ENCODE peak calls at places on chromosomes 11 and 22, in eight cellular contexts. N, F, B, K, W, M, U and G are unnamed samples.

GRCh38 chr11:1948389-1948788 is 1.3 kb downstream of the MRPL23 start:
- DNase-seq in N (no peak), F (no peak), B (no peak), K (no peak), W (no peak), M (no peak), U (no peak), G (no peak)

GRCh38 chr11:68337399-68337835 is 25.0 kb downstream of the LRP5 start:
- DNase-seq in N (no peak), F (no peak), B (no peak), K (no peak), W (no peak), M (no peak), U (no peak), G (no peak)

GRCh38 chr11:63766501-63767270 is 1.9 kb downstream of the ZFTA start:
- DNase-seq in N (no peak), F (peak), B (no peak), K (peak), W (peak), M (no peak), U (no peak), G (peak)

GRCh38 chr22:41799486-41800347 is 762 bp upstream of the CCDC134 start:
- DNase-seq in N (no peak), F (peak), B (peak), K (peak), W (peak), M (no peak), U (peak), G (peak)

GRCh38 chr22:48096411-48096810 is 1334.0 kb downstream of the TBC1D22A start:
- DNase-seq in N (no peak), F (no peak), B (no peak), K (no peak), W (no peak), M (no peak), U (no peak), G (no peak)

GRCh38 chr11:16785520-16786128 is 47.2 kb downstream of the C11orf58 start:
- DNase-seq in N (peak), F (peak), B (peak), K (peak), W (peak), M (peak), U (peak), G (peak)

GRCh38 chr11:50412832-50413231 is 380.2 kb downstream of the OR4C45 start:
- DNase-seq in N (no peak), F (no peak), B (no peak), K (no peak), W (no peak), M (no peak), U (no peak), G (no peak)

GRCh38 chr22:44444341-44445306 is 53.4 kb downstream of the RTL6 start:
- DNase-seq in N (no peak), F (peak), B (peak), K (no peak), W (peak), M (no peak), U (peak), G (peak)

GRCh38 chr22:37726240-37726887 is 29.5 kb downstream of the TRIOBP start:
- DNase-seq in N (no peak), F (no peak), B (no peak), K (no peak), W (no peak), M (no peak), U (peak), G (peak)

GRCh38 chr11:86669424-86669823 is 3.0 kb downstream of the ME3 start:
- DNase-seq in N (no peak), F (no peak), B (no peak), K (no peak), W (no peak), M (no peak), U (no peak), G (no peak)

GRCh38 chr11:62921573-62922188 is 518 bp upstream of the CHRM1 start:
- DNase-seq in N (no peak), F (peak), B (no peak), K (no peak), W (peak), M (peak), U (no peak), G (peak)

GRCh38 chr11:22456993-22457748 is 119.0 kb downstream of the SLC17A6 start:
- DNase-seq in N (no peak), F (no peak), B (no peak), K (no peak), W (peak), M (peak), U (no peak), G (no peak)

GRCh38 chr11:119380160-119380815 is 1.2 kb downstream of the USP2 start:
- DNase-seq in N (no peak), F (peak), B (no peak), K (no peak), W (no peak), M (no peak), U (no peak), G (peak)

GRCh38 chr11:3091081-3091845 is 34.0 kb upstream of the CARS1 start:
- DNase-seq in N (no peak), F (no peak), B (no peak), K (no peak), W (no peak), M (no peak), U (no peak), G (no peak)

GRCh38 chr11:3092603-3093141 is 35.4 kb upstream of the CARS1 start:
- DNase-seq in N (no peak), F (peak), B (no peak), K (no peak), W (no peak), M (no peak), U (no peak), G (no peak)

GRCh38 chr11:3094223-3094824 is 37.1 kb upstream of the CARS1 start:
- DNase-seq in N (no peak), F (no peak), B (no peak), K (no peak), W (no peak), M (no peak), U (no peak), G (no peak)

GRCh38 chr11:3091846-3092602 is 34.8 kb upstream of the CARS1 start:
- DNase-seq in N (peak), F (peak), B (peak), K (peak), W (peak), M (peak), U (peak), G (peak)

DNA sequence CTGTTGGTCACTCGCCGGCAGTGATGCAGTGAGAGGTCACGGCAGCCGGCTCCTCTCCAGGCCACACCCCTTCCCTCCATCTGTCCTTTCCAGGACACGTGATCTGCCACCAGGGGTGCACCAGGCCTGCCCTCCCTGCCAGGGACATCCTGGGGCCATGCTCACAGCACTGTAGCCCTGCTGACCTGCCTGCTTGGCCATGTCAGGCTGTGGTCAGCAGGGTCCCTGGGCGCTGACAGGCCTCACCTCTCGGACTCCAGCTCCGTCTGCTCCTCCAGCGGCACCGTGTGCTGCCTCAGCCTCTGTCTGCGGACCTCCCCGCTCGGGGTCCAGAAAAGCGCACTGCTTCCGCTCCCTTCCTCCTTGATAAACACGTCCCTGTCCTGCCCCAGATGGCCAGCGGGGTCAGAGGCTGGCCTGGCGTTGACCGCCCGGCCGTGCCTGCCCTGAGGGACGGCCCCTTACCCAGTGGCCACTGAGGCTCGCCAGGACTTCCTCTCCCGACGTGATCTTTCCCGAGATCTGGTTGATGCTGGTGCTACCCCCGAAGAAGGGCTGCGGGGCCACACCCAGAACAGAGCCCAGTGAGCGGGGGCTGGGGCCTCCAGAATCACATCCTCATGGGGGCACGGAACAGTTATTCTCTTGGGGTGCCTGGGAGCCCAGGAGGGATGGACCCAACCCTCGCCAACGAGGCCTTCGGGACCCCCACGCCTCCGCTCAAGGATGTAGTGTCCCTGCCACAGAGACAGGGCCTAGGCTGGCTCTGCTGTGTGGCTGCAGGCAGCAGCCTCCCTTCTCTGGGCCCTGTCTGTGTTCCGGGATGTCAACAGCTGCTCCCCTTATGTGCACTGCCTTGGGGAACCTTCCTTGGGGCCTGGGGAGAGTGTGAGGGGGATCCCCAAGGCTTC is 36.3 kb upstream of the CARS1 start:
- DNase-seq in N (no peak), F (peak), B (peak), K (no peak), W (peak), M (no peak), U (no peak), G (no peak)
- TF ChIP-seq EZH2phosphoT487 in N (no peak), F (no peak), B (no peak), K (no peak), W (no peak), M (no peak), U (no peak), G (no peak)

GRCh38 chr11:93013646-93014045 is 44.2 kb downstream of the MTNR1B start:
- DNase-seq in N (no peak), F (no peak), B (no peak), K (no peak), W (no peak), M (no peak), U (no peak), G (no peak)
- H2AFZ ChIP-seq in N (no peak), F (peak), B (no peak), K (no peak), W (no peak), M (no peak), U (no peak), G (no peak)

GRCh38 chr11:59630493-59630892 is 14.9 kb upstream of the OSBP start:
- DNase-seq in N (no peak), F (no peak), B (no peak), K (no peak), W (no peak), M (no peak), U (no peak), G (no peak)
- TF ChIP-seq EZH2phosphoT487 in N (no peak), F (no peak), B (no peak), K (no peak), W (no peak), M (no peak), U (no peak), G (no peak)

DNA sequence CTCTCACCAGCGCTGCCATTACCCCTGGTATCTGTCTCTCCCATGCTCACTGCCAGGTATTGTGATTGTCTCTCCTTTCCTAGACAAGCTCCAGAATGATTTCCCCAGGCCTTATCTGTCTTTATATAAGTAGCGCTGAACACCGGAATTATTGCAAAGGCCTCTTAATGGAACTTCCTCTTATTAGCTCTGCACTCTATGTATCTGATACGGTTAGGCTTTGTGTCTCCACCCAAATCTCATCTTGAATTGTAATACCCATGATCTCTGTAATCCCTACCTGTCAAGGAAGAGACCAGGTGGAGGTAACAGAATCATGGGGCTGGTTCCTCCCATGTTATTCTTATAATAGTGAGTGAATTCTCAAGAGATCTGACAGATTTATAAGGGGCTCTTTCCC is 39.3 kb downstream of the DDI1 start:
- DNase-seq in N (no peak), F (no peak), B (no peak), K (no peak), W (no peak), M (no peak), U (no peak), G (no peak)
- H2AFZ ChIP-seq in N (no peak), F (no peak), B (no peak), K (no peak), W (no peak), M (no peak), U (no peak), G (no peak)